ENCODE peak calls at places on chromosome 2, in seven cellular contexts. T, O, F, N, B, V and P are unnamed samples.

GRCh38 chr2:121187351-121187921 is 97.6 kb downstream of the TFCP2L1 start:
- ATAC-seq in T (no peak), O (no peak), F (no peak), N (no peak), B (no peak), V (no peak), P (no peak)

GRCh38 chr2:178250429-178250828 is 56.1 kb downstream of the OSBPL6 start:
- ATAC-seq in T (no peak), O (no peak), F (no peak), N (no peak), B (no peak), V (no peak), P (no peak)

GRCh38 chr2:95021015-95021399 is 4.5 kb upstream of the MAL start:
- ATAC-seq in T (no peak), O (no peak), F (no peak), N (no peak), B (no peak), V (no peak), P (no peak)

GRCh38 chr2:120489023-120489422 is 143.1 kb downstream of the INHBB start:
- ATAC-seq in T (no peak), O (no peak), F (no peak), N (no peak), B (no peak), V (no peak), P (no peak)

GRCh38 chr2:158586491-158586890 is 129.7 kb downstream of the PKP4 start:
- ATAC-seq in T (no peak), O (no peak), F (no peak), N (no peak), B (no peak), V (no peak), P (no peak)

GRCh38 chr2:28618221-28619141 is 122.6 kb downstream of the PLB1 start:
- ATAC-seq in T (no peak), O (no peak), F (no peak), N (no peak), B (no peak), V (no peak), P (no peak)

GRCh38 chr2:161947394-161947793 is 126.6 kb downstream of the DPP4 start:
- ATAC-seq in T (no peak), O (no peak), F (no peak), N (no peak), B (no peak), V (no peak), P (no peak)

GRCh38 chr2:12957251-12957650 is 240.5 kb downstream of the TRIB2 start:
- ATAC-seq in T (no peak), O (no peak), F (no peak), N (no peak), B (no peak), V (no peak), P (no peak)

GRCh38 chr2:62641410-62641843 is 64.1 kb upstream of the EHBP1 start:
- ATAC-seq in T (no peak), O (no peak), F (no peak), N (no peak), B (no peak), V (no peak), P (no peak)

GRCh38 chr2:45843136-45843535 is 191.7 kb downstream of the PRKCE start:
- ATAC-seq in T (no peak), O (no peak), F (peak; percentile 21), N (no peak), B (no peak), V (peak; percentile 95), P (no peak)

GRCh38 chr2:72133721-72134407 is 13.8 kb downstream of the CYP26B1 start:
- ATAC-seq in T (no peak), O (no peak), F (no peak), N (no peak), B (no peak), V (no peak), P (no peak)

GRCh38 chr2:46050027-46050426 is 247.2 kb upstream of the EPAS1 start:
- ATAC-seq in T (no peak), O (no peak), F (no peak), N (no peak), B (no peak), V (no peak), P (no peak)

GRCh38 chr2:101105654-101106053 is 45.5 kb downstream of the TBC1D8 start:
- ATAC-seq in T (no peak), O (no peak), F (no peak), N (no peak), B (no peak), V (no peak), P (no peak)

GRCh38 chr2:130760754-130761751 is 5.7 kb downstream of the AMER3 start:
- ATAC-seq in T (no peak), O (no peak), F (no peak), N (no peak), B (no peak), V (no peak), P (no peak)

GRCh38 chr2:211093743-211094303 is 537.4 kb downstream of the CPS1 start:
- ATAC-seq in T (no peak), O (no peak), F (no peak), N (no peak), B (no peak), V (no peak), P (no peak)